ENCODE peak calls at places on chromosome 7, in four cellular contexts. One of them, this sample, is unnamed.

GRCh38 chr7:38283809-38284208 is 10.4 kb upstream of the TARP start:
- DNase-seq in HCT116: no peak
- DNase-seq in GM12878: no peak
- DNase-seq in K562: no peak
- DNase-seq in this sample: no peak

GRCh38 chr7:143248781-143249354 is 14.4 kb upstream of the GSTK1 start:
- DNase-seq in HCT116: no peak
- DNase-seq in GM12878: no peak
- DNase-seq in K562: no peak
- DNase-seq in this sample: peak

GRCh38 chr7:15399446-15399845 is 162.4 kb downstream of the AGMO start:
- DNase-seq in HCT116: no peak
- DNase-seq in GM12878: no peak
- DNase-seq in K562: no peak
- DNase-seq in this sample: no peak

GRCh38 chr7:37433166-37433565 is 15.5 kb downstream of the ELMO1 start:
- DNase-seq in HCT116: no peak
- DNase-seq in GM12878: no peak
- DNase-seq in K562: no peak
- DNase-seq in this sample: peak

GRCh38 chr7:107995184-107996071 is 7.5 kb downstream of the LAMB1 start:
- DNase-seq in HCT116: no peak
- DNase-seq in GM12878: no peak
- DNase-seq in K562: peak
- DNase-seq in this sample: no peak

GRCh38 chr7:47669178-47669878 is 87.4 kb upstream of the TNS3 start:
- DNase-seq in HCT116: no peak
- DNase-seq in GM12878: peak
- DNase-seq in K562: peak
- DNase-seq in this sample: peak

GRCh38 chr7:32881074-32881982 is 10.2 kb downstream of the KBTBD2 start:
- DNase-seq in HCT116: no peak
- DNase-seq in GM12878: no peak
- DNase-seq in K562: no peak
- DNase-seq in this sample: no peak

GRCh38 chr7:45407730-45408406 is 166.3 kb upstream of the ADCY1 start:
- DNase-seq in HCT116: no peak
- DNase-seq in GM12878: no peak
- DNase-seq in K562: peak
- DNase-seq in this sample: peak

GRCh38 chr7:90455163-90456030 is 14.0 kb upstream of the PTTG1IP2 start:
- DNase-seq in HCT116: peak
- DNase-seq in GM12878: peak
- DNase-seq in K562: peak
- DNase-seq in this sample: peak

GRCh38 chr7:354597-355470 is 64.9 kb downstream of the FOXL3 start:
- DNase-seq in HCT116: no peak
- DNase-seq in GM12878: no peak
- DNase-seq in K562: no peak
- DNase-seq in this sample: no peak

GRCh38 chr7:26070290-26070689 is 81.7 kb upstream of the NFE2L3 start:
- DNase-seq in HCT116: no peak
- DNase-seq in GM12878: no peak
- DNase-seq in K562: no peak
- DNase-seq in this sample: no peak

GRCh38 chr7:22480523-22481075 is 19.4 kb downstream of the STEAP1B start:
- DNase-seq in HCT116: no peak
- DNase-seq in GM12878: no peak
- DNase-seq in K562: no peak
- DNase-seq in this sample: no peak

GRCh38 chr7:11706666-11707605 is 125.1 kb downstream of the THSD7A start:
- DNase-seq in HCT116: no peak
- DNase-seq in GM12878: no peak
- DNase-seq in K562: no peak
- DNase-seq in this sample: no peak

GRCh38 chr7:119482209-119482608 is 790.8 kb upstream of the KCND2 start:
- DNase-seq in HCT116: peak
- DNase-seq in GM12878: peak
- DNase-seq in K562: peak
- DNase-seq in this sample: peak

GRCh38 chr7:6489612-6490011 is 41.9 kb upstream of the DAGLB start:
- DNase-seq in HCT116: peak
- DNase-seq in GM12878: no peak
- DNase-seq in K562: no peak
- DNase-seq in this sample: no peak

GRCh38 chr7:30136339-30136738 is 1.6 kb downstream of the MTURN start:
- DNase-seq in HCT116: no peak
- DNase-seq in GM12878: no peak
- DNase-seq in K562: no peak
- DNase-seq in this sample: no peak

GRCh38 chr7:46492460-46492859 is 571.4 kb upstream of the IGFBP3 start:
- DNase-seq in HCT116: no peak
- DNase-seq in GM12878: no peak
- DNase-seq in K562: no peak
- DNase-seq in this sample: peak

GRCh38 chr7:178444-178843 is 13.9 kb upstream of the FAM20C start:
- DNase-seq in HCT116: no peak
- DNase-seq in GM12878: no peak
- DNase-seq in K562: no peak
- DNase-seq in this sample: no peak

GRCh38 chr7:70113543-70113942 is 515.3 kb downstream of the AUTS2 start:
- DNase-seq in HCT116: no peak
- DNase-seq in GM12878: no peak
- DNase-seq in K562: no peak
- DNase-seq in this sample: no peak

GRCh38 chr7:128168667-128169210 is 72.3 kb upstream of the LEP start:
- DNase-seq in HCT116: no peak
- DNase-seq in GM12878: no peak
- DNase-seq in K562: peak
- DNase-seq in this sample: peak

GRCh38 chr7:4144801-4145470 is 537.2 kb upstream of the FOXK1 start:
- DNase-seq in HCT116: no peak
- DNase-seq in GM12878: no peak
- DNase-seq in K562: no peak
- DNase-seq in this sample: no peak

GRCh38 chr7:149081914-149082313 is 8.6 kb downstream of the ZNF786 start:
- DNase-seq in HCT116: no peak
- DNase-seq in GM12878: no peak
- DNase-seq in K562: no peak
- DNase-seq in this sample: no peak

GRCh38 chr7:123538189-123538714 is 3.9 kb upstream of the IQUB start:
- DNase-seq in HCT116: peak
- DNase-seq in GM12878: no peak
- DNase-seq in K562: peak
- DNase-seq in this sample: no peak

GRCh38 chr7:16649196-16649595 is 3.2 kb downstream of the BZW2 start:
- DNase-seq in HCT116: no peak
- DNase-seq in GM12878: no peak
- DNase-seq in K562: no peak
- DNase-seq in this sample: no peak

GRCh38 chr7:12570148-12570528 is 382 bp upstream of the SCIN start:
- DNase-seq in HCT116: no peak
- DNase-seq in GM12878: no peak
- DNase-seq in K562: no peak
- DNase-seq in this sample: peak

GRCh38 chr7:20310963-20311742 is 19.5 kb upstream of the ITGB8 start:
- DNase-seq in HCT116: peak
- DNase-seq in GM12878: peak
- DNase-seq in K562: peak
- DNase-seq in this sample: peak

GRCh38 chr7:146670532-146670931 is 553.9 kb downstream of the CNTNAP2 start:
- DNase-seq in HCT116: no peak
- DNase-seq in GM12878: no peak
- DNase-seq in K562: no peak
- DNase-seq in this sample: no peak

GRCh38 chr7:154777023-154777422 is 225.9 kb downstream of the PAXIP1 start:
- DNase-seq in HCT116: peak
- DNase-seq in GM12878: no peak
- DNase-seq in K562: peak
- DNase-seq in this sample: no peak

GRCh38 chr7:90897961-90898469 is 301.9 kb downstream of the CDK14 start:
- DNase-seq in HCT116: no peak
- DNase-seq in GM12878: peak
- DNase-seq in K562: no peak
- DNase-seq in this sample: no peak

GRCh38 chr7:140084972-140085371 is 22.2 kb upstream of the PARP12 start:
- DNase-seq in HCT116: no peak
- DNase-seq in GM12878: peak
- DNase-seq in K562: peak
- DNase-seq in this sample: no peak

GRCh38 chr7:15280078-15280734 is 281.6 kb downstream of the AGMO start:
- DNase-seq in HCT116: no peak
- DNase-seq in GM12878: no peak
- DNase-seq in K562: no peak
- DNase-seq in this sample: no peak

GRCh38 chr7:130371059-130371458 is 9.2 kb upstream of the CPA1 start:
- DNase-seq in HCT116: no peak
- DNase-seq in GM12878: no peak
- DNase-seq in K562: no peak
- DNase-seq in this sample: no peak

GRCh38 chr7:93014410-93014809 is 103.4 kb downstream of the SAMD9 start:
- DNase-seq in HCT116: no peak
- DNase-seq in GM12878: no peak
- DNase-seq in K562: no peak
- DNase-seq in this sample: peak

GRCh38 chr7:93016085-93016471 is 101.7 kb downstream of the SAMD9 start:
- DNase-seq in HCT116: no peak
- DNase-seq in GM12878: no peak
- DNase-seq in K562: no peak
- DNase-seq in this sample: no peak

GRCh38 chr7:93013471-93014061 is 104.2 kb downstream of the SAMD9 start:
- DNase-seq in HCT116: no peak
- DNase-seq in GM12878: no peak
- DNase-seq in K562: peak
- DNase-seq in this sample: no peak

GRCh38 chr7:93016681-93017349 is 101.0 kb downstream of the SAMD9 start:
- DNase-seq in HCT116: no peak
- DNase-seq in GM12878: no peak
- DNase-seq in K562: no peak
- DNase-seq in this sample: no peak

GRCh38 chr7:93015193-93016084 is 102.3 kb downstream of the SAMD9 start:
- DNase-seq in HCT116: no peak
- DNase-seq in GM12878: no peak
- DNase-seq in K562: no peak
- DNase-seq in this sample: no peak
- TF ChIP-seq JUND in HCT116: no peak
- TF ChIP-seq JUND in GM12878: no peak
- TF ChIP-seq JUND in K562: no peak
- TF ChIP-seq JUND in this sample: no peak

GRCh38 chr7:116213361-116214155 is 3.2 kb downstream of the TES start:
- DNase-seq in HCT116: no peak
- DNase-seq in GM12878: no peak
- DNase-seq in K562: no peak
- DNase-seq in this sample: no peak
- TF ChIP-seq JUND in HCT116: no peak
- TF ChIP-seq JUND in GM12878: no peak
- TF ChIP-seq JUND in K562: no peak
- TF ChIP-seq JUND in this sample: no peak

DNA sequence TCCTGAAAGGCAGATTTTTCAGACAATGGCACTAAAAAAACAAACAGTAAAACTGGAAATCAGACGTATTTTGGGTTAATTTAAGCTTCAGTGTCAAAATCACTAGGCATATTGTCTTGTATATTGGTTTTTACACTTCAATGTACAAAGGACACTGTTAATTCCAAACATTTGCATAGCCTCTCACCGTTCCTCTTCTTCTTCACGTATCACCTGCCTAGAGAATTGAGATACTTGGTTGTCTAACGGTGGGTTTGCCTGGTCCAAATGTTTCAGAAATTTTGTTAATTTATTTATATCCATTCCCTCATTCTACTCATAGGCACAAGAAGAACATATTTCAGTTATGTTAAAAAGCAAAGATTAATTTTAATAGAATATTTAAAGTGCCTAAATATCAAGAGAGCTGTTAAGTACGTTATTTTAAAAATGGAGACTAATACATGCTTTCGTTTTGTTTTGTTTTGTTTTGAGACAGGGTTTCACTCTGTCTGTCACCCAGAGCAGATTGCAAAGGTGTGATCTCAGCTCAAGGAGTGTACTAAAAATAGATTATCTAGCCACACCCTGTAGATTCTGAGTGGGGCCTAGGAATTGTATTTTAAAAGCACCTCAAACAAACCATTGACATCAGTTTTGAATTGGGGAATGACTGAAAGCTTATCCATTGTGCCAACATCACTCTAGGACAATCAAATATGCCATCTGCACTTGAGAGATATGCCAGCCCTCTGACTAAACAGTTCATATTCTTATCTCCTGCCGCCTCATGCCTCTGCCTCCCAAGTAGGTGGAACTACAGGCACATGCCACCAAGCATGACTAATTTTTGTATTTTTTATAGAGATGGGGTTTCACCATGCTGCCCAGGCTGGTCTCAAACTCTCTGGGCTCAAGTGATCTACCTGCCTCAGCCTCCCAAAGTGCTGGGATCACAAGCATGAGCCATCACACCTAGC is 42.9 kb upstream of the HGF start:
- DNase-seq in HCT116: peak
- DNase-seq in GM12878: no peak
- DNase-seq in K562: no peak
- DNase-seq in this sample: no peak
- TF ChIP-seq JUND in HCT116: no peak
- TF ChIP-seq JUND in GM12878: no peak
- TF ChIP-seq JUND in K562: no peak
- TF ChIP-seq JUND in this sample: no peak

GRCh38 chr7:135299245-135299644 is 65.6 kb downstream of the STRA8 start:
- DNase-seq in HCT116: no peak
- DNase-seq in GM12878: no peak
- DNase-seq in K562: no peak
- DNase-seq in this sample: no peak

DNA sequence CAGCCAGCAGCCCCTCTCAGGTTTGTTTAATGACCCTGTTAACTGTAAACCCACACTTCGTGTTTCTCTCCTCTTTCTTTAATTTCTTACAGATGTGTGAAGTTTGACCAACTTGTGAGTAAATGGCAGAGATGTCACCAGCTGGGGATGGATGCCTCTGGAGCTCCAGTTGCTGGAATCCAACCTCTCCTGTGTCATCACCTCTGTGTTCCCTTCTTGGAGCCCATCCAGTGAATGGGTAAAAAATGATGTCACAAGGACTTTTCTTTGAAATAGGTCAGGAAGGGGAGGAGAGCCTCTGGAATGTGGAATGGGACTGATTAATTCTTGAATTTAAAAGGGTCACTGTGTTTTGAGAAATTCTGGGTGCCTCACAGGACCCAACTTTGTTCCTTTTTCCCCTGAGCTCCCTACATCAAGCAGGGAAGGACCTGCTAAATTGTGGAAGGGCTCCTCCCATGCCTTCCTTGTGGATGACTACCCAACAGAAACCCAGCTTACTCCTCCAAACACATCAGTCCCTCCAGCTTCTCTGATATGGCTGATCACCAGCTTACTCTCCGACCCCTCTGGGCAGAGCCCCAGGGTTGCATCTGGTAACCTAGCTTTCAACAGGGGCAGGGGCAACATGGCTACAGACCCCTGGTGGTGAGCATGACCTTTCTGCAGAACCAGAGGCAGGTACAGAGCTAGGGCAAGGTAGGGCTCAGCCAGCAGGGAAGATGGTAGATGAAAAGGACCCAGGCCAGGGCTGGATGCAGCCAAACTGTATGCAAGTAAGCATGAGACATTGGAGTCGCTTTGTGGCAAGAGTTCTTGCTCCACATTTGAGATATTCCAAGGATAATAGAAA is 67.5 kb downstream of the STRA8 start:
- DNase-seq in HCT116: no peak
- DNase-seq in GM12878: no peak
- DNase-seq in K562: no peak
- DNase-seq in this sample: no peak
- TF ChIP-seq JUND in HCT116: no peak
- TF ChIP-seq JUND in GM12878: no peak
- TF ChIP-seq JUND in K562: no peak
- TF ChIP-seq JUND in this sample: no peak